ENCODE peak calls at places on chromosomes 13 and 19, in four cellular contexts. Y, J, V and S are unnamed samples.

GRCh38 chr13:100381595-100382224 is 206.9 kb downstream of the GGACT start:
- DNase-seq in Y (no peak), J (no peak), V (no peak), S (no peak)

GRCh38 chr19:53965091-53965490 is 2.4 kb downstream of the CACNG8 start:
- DNase-seq in Y (no peak), J (no peak), V (no peak), S (no peak)

GRCh38 chr13:113187905-113188595 is 20.4 kb downstream of the PCID2 start:
- DNase-seq in Y (no peak), J (no peak), V (no peak), S (no peak)

GRCh38 chr13:27038323-27038722 is 133.3 kb downstream of the USP12 start:
- DNase-seq in Y (no peak), J (no peak), V (no peak), S (no peak)

GRCh38 chr19:39924389-39924788 is 10.0 kb downstream of the FCGBP start:
- DNase-seq in Y (no peak), J (peak), V (no peak), S (no peak)

GRCh38 chr19:50268046-50268445 is 61.1 kb downstream of the KCNC3 start:
- DNase-seq in Y (no peak), J (peak), V (no peak), S (no peak)

GRCh38 chr13:77300176-77301141 is 26.4 kb downstream of the MYCBP2 start:
- DNase-seq in Y (no peak), J (no peak), V (no peak), S (no peak)

GRCh38 chr13:99228737-99229691 is 28.4 kb downstream of the UBAC2 start:
- DNase-seq in Y (no peak), J (no peak), V (no peak), S (no peak)

GRCh38 chr13:104671901-104672300 is 1605.7 kb upstream of the SLC10A2 start:
- DNase-seq in Y (no peak), J (no peak), V (no peak), S (no peak)

GRCh38 chr19:13281567-13282291 is 131.5 kb downstream of the IER2 start:
- DNase-seq in Y (no peak), J (no peak), V (peak), S (no peak)

GRCh38 chr19:35318679-35319448 is 10.1 kb upstream of the CD22 start:
- DNase-seq in Y (no peak), J (peak), V (no peak), S (no peak)

GRCh38 chr19:55549500-55550320 is 4.4 kb upstream of the SBK3 start:
- DNase-seq in Y (no peak), J (peak), V (peak), S (no peak)

GRCh38 chr13:73338389-73338788 is 279.6 kb downstream of the KLF5 start:
- DNase-seq in Y (no peak), J (no peak), V (no peak), S (no peak)

GRCh38 chr19:17765069-17765618 is 13.9 kb downstream of the FCHO1 start:
- DNase-seq in Y (no peak), J (no peak), V (no peak), S (no peak)

GRCh38 chr13:93450226-93450625 is 223.6 kb downstream of the GPC6 start:
- DNase-seq in Y (no peak), J (no peak), V (no peak), S (no peak)

GRCh38 chr13:86986448-86986847 is 684.7 kb upstream of the SLITRK5 start:
- DNase-seq in Y (no peak), J (no peak), V (no peak), S (no peak)

GRCh38 chr19:13850910-13851753 is 25.8 kb upstream of the NANOS3 start:
- DNase-seq in Y (no peak), J (peak), V (no peak), S (peak)

GRCh38 chr13:114328034-114328433 is 13.7 kb downstream of the CHAMP1 start:
- DNase-seq in Y (no peak), J (no peak), V (no peak), S (no peak)

GRCh38 chr19:40677156-40677555 is 13.3 kb downstream of the NUMBL start:
- DNase-seq in Y (no peak), J (peak), V (no peak), S (no peak)

GRCh38 chr19:1651061-1651547 is 1.3 kb downstream of the TCF3 start:
- DNase-seq in Y (no peak), J (peak), V (peak), S (peak)

GRCh38 chr13:26786651-26787295 is 26.2 kb upstream of the GPR12 start:
- DNase-seq in Y (no peak), J (no peak), V (no peak), S (no peak)

GRCh38 chr19:13640611-13641010 is 123.7 kb upstream of the MRI1 start:
- DNase-seq in Y (no peak), J (no peak), V (no peak), S (no peak)

GRCh38 chr13:110047511-110047910 is 259.4 kb downstream of the COL4A1 start:
- DNase-seq in Y (no peak), J (no peak), V (no peak), S (no peak)

GRCh38 chr13:38686635-38687245 is at the start of gene FREM2:
- DNase-seq in Y (no peak), J (no peak), V (peak), S (no peak)

GRCh38 chr19:17855333-17856152 is 4.2 kb upstream of the RPL18A start:
- DNase-seq in Y (no peak), J (peak), V (peak), S (peak)

GRCh38 chr19:1599460-1599846 is 5.8 kb downstream of the UQCR11 start:
- DNase-seq in Y (no peak), J (peak), V (no peak), S (no peak)

GRCh38 chr13:49441846-49442245 is 2.0 kb downstream of the CAB39L start:
- DNase-seq in Y (no peak), J (no peak), V (no peak), S (no peak)

GRCh38 chr13:21567714-21568113 is 36.3 kb downstream of the MICU2 start:
- DNase-seq in Y (no peak), J (no peak), V (no peak), S (no peak)

GRCh38 chr13:35699181-35699580 is 222.7 kb upstream of the MAB21L1 start:
- DNase-seq in Y (no peak), J (no peak), V (no peak), S (no peak)

GRCh38 chr19:41442473-41443360 is at the start of gene ERICH4:
- DNase-seq in Y (no peak), J (no peak), V (no peak), S (no peak)

GRCh38 chr13:72567566-72567965 is 159.9 kb downstream of the MZT1 start:
- DNase-seq in Y (no peak), J (no peak), V (no peak), S (no peak)

GRCh38 chr19:48796468-48797083 is 14.3 kb downstream of the BCAT2 start:
- DNase-seq in Y (no peak), J (peak), V (no peak), S (no peak)

GRCh38 chr13:32893176-32893575 is 123.0 kb upstream of the KL start:
- DNase-seq in Y (no peak), J (no peak), V (no peak), S (no peak)

GRCh38 chr19:21046489-21046888 is 26.0 kb downstream of the ZNF430 start:
- DNase-seq in Y (no peak), J (no peak), V (no peak), S (no peak)

GRCh38 chr19:13526552-13526951 is 20.3 kb upstream of the CACNA1A start:
- DNase-seq in Y (no peak), J (no peak), V (peak), S (no peak)

GRCh38 chr19:2443116-2443784 is 13.5 kb downstream of the LMNB2 start:
- DNase-seq in Y (no peak), J (peak), V (no peak), S (no peak)

GRCh38 chr19:15239337-15239949 is 7.2 kb upstream of the EPHX3 start:
- DNase-seq in Y (no peak), J (no peak), V (no peak), S (no peak)

GRCh38 chr19:18839465-18840287 is 7.9 kb downstream of the UPF1 start:
- DNase-seq in Y (no peak), J (peak), V (no peak), S (no peak)

GRCh38 chr13:23628250-23628649 is 58.0 kb downstream of the TNFRSF19 start:
- DNase-seq in Y (no peak), J (no peak), V (no peak), S (no peak)
- TF ChIP-seq CTCF in Y (peak), J (no peak), V (no peak), S (no peak)

GRCh38 chr19:8163781-8164180 is 14.4 kb upstream of the FBN3 start:
- DNase-seq in Y (no peak), J (no peak), V (no peak), S (no peak)

GRCh38 chr19:8161135-8161646 is 11.8 kb upstream of the FBN3 start:
- DNase-seq in Y (no peak), J (no peak), V (no peak), S (no peak)

GRCh38 chr19:8155318-8155717 is 5.9 kb upstream of the FBN3 start:
- DNase-seq in Y (no peak), J (no peak), V (no peak), S (no peak)

DNA sequence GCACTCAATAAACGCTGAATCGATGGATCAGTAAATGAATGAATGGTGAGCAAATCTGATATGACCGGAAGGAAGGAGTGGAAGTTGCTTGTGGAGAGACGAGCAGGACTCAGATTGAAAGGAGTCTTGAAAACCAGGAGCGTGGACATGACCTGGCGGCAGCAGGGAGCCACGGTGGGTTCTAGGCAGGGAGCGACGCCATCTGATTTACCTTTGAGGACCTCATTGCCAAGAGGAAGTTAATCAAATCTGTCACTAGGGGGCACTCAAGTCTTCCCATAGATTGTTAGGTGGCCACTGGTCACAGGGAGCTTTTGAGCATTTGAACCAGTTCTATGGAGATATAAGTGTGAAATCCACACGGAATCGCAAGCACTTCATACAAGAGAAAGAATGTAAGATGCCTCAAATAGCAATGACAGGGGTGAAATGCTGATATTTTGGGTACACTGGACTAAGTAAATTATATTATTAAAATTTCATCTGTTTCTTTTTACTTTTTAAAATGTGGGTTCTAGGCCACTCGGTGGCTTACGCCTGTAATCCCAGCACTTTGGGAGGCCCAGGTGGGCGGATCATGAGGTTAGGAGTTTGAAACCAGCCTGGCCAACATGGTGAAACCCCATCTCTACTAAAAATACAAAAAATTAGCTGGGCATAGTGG is 9.2 kb upstream of the FBN3 start:
- DNase-seq in Y (no peak), J (no peak), V (no peak), S (peak)
- TF ChIP-seq CTCF in Y (peak), J (peak), V (peak), S (peak)

GRCh38 chr13:52665325-52665724 is 12.7 kb downstream of the SUGT1 start:
- DNase-seq in Y (no peak), J (no peak), V (no peak), S (no peak)
- TF ChIP-seq CTCF in Y (peak), J (peak), V (no peak), S (peak)

GRCh38 chr13:62626771-62627170 is 1211.1 kb upstream of the PCDH20 start:
- DNase-seq in Y (no peak), J (no peak), V (no peak), S (no peak)
- TF ChIP-seq CTCF in Y (no peak), J (no peak), V (no peak), S (no peak)

GRCh38 chr19:51703655-51704515 is 10.8 kb downstream of the SPACA6 start:
- DNase-seq in Y (peak), J (peak), V (peak), S (peak)
- TF ChIP-seq CTCF in Y (peak), J (peak), V (no peak), S (peak)

GRCh38 chr13:79056706-79057105 is 349.3 kb downstream of the RBM26 start:
- DNase-seq in Y (no peak), J (no peak), V (peak), S (no peak)
- TF ChIP-seq CTCF in Y (no peak), J (no peak), V (peak), S (no peak)

GRCh38 chr19:4645718-4646117 is 6.4 kb downstream of the TNFAIP8L1 start:
- DNase-seq in Y (no peak), J (no peak), V (no peak), S (no peak)

GRCh38 chr19:4650159-4650558 is 10.8 kb downstream of the TNFAIP8L1 start:
- DNase-seq in Y (no peak), J (no peak), V (no peak), S (no peak)

GRCh38 chr19:4652075-4652474 is 12.8 kb downstream of the TNFAIP8L1 start:
- DNase-seq in Y (no peak), J (peak), V (no peak), S (no peak)

GRCh38 chr19:4649392-4650094 is 10.2 kb downstream of the TNFAIP8L1 start:
- DNase-seq in Y (no peak), J (no peak), V (no peak), S (no peak)

GRCh38 chr19:4647676-4648644 is 8.6 kb downstream of the TNFAIP8L1 start:
- DNase-seq in Y (no peak), J (no peak), V (peak), S (no peak)
- TF ChIP-seq CTCF in Y (no peak), J (no peak), V (peak), S (no peak)